ENCODE peak calls at places on chromosomes 3 and 15, in ten cellular contexts. N is COR-L47; D is activated naive CD8-positive, alpha-beta T cell treated with anti-CD3 and anti-CD28 coated beads, Interleukin-2, amount 50 U/mL, for 24 hours; C is AG04450; U is NCI-H774; L is Kasumi-1; Z is activated CD8-positive, alpha-beta memory T cell treated with anti-CD3 and anti-CD28 coated beads, Interleukin-2, amount 10 ng/mL, durations not matched to agents 7 days and 5 days; H is mucosa of gallbladder; R is omental fat pad; F is EL. E is an unnamed sample.

GRCh38 chr3:127395663-127396320 is 107.9 kb upstream of the PRR20G start:
- DNase-seq in C (no peak), U (no peak), H (no peak), N (no peak), D (no peak), L (no peak), F (no peak), Z (no peak), R (no peak), E (no peak)

GRCh38 chr3:14150491-14151230 is 25.8 kb downstream of the TMEM43 start:
- DNase-seq in F (peak), N (no peak), Z (peak), R (no peak), H (no peak), L (no peak), C (no peak), U (no peak), D (no peak), E (no peak)

GRCh38 chr3:63179862-63180522 is 98.1 kb upstream of the SYNPR start:
- DNase-seq in D (no peak), H (no peak), N (no peak), F (no peak), U (no peak), L (no peak), Z (no peak), C (no peak), R (no peak), E (no peak)

GRCh38 chr3:134312873-134313838 is 61.1 kb downstream of the AMOTL2 start:
- DNase-seq in Z (peak), H (peak), U (no peak), R (no peak), F (peak), D (no peak), L (peak), N (no peak), C (no peak), E (no peak)

GRCh38 chr3:129705274-129705673 is 98.8 kb upstream of the PLXND1 start:
- DNase-seq in L (no peak), R (no peak), C (no peak), U (no peak), H (no peak), N (no peak), F (no peak), Z (no peak), D (no peak), E (no peak)

GRCh38 chr3:4722103-4722502 is 229.0 kb downstream of the ITPR1 start:
- DNase-seq in C (no peak), H (peak), N (no peak), L (peak), Z (peak), D (peak), R (no peak), U (no peak), F (peak), E (peak)

GRCh38 chr3:69058180-69058946 is 6.2 kb upstream of the TMF1 start:
- DNase-seq in U (no peak), D (no peak), R (no peak), H (no peak), C (no peak), Z (peak), L (peak), N (no peak), F (no peak), E (no peak)

GRCh38 chr15:58908550-58909309 is 24.7 kb downstream of the SLTM start:
- DNase-seq in H (no peak), N (no peak), L (no peak), R (no peak), Z (no peak), C (no peak), U (no peak), F (no peak), D (no peak), E (no peak)

GRCh38 chr3:192482391-192482790 is 244.9 kb downstream of the FGF12 start:
- DNase-seq in N (no peak), C (no peak), Z (no peak), F (no peak), H (no peak), R (no peak), L (no peak), D (no peak), U (no peak), E (no peak)

GRCh38 chr3:183253364-183253960 is 409 bp downstream of the B3GNT5 start:
- DNase-seq in H (peak), U (peak), F (peak), L (no peak), C (peak), N (peak), Z (no peak), D (peak), R (no peak), E (no peak)

GRCh38 chr3:153137626-153138025 is 24.4 kb upstream of the RAP2B start:
- DNase-seq in H (no peak), F (no peak), U (no peak), R (no peak), Z (no peak), C (no peak), L (no peak), D (no peak), N (no peak), E (no peak)

GRCh38 chr15:57671636-57672035 is 34.9 kb upstream of the POLR2M start:
- DNase-seq in D (no peak), C (no peak), F (no peak), N (no peak), L (no peak), Z (no peak), R (no peak), H (no peak), U (no peak), E (no peak)

GRCh38 chr3:113431811-113432210 is 9.5 kb downstream of the CFAP44 start:
- DNase-seq in F (peak), D (no peak), C (no peak), H (no peak), Z (no peak), R (no peak), L (no peak), N (no peak), U (no peak), E (no peak)

GRCh38 chr3:17310983-17311382 is 426.2 kb downstream of the PLCL2 start:
- DNase-seq in R (no peak), L (no peak), C (no peak), U (no peak), D (no peak), Z (no peak), F (no peak), H (no peak), N (no peak), E (no peak)

GRCh38 chr15:56772868-56773639 is 39.7 kb upstream of the ZNF280D start:
- DNase-seq in H (peak), R (no peak), D (no peak), Z (no peak), C (no peak), N (no peak), U (peak), L (no peak), F (peak), E (no peak)

GRCh38 chr3:77296527-77296926 is 256.6 kb downstream of the ROBO2 start:
- DNase-seq in R (no peak), D (no peak), U (no peak), Z (no peak), L (no peak), F (no peak), H (no peak), C (no peak), N (no peak), E (no peak)

GRCh38 chr15:67062365-67062985 is 2.9 kb upstream of the SMAD3 start:
- DNase-seq in L (no peak), H (no peak), Z (no peak), U (no peak), C (no peak), N (no peak), D (no peak), R (no peak), F (no peak), E (no peak)

GRCh38 chr3:60743631-60744164 is 507.6 kb downstream of the FHIT start:
- DNase-seq in C (no peak), N (peak), H (no peak), D (no peak), L (peak), F (no peak), R (no peak), Z (no peak), U (peak), E (no peak)

GRCh38 chr3:127220497-127220896 is 27.6 kb downstream of the PRR23E start:
- DNase-seq in L (no peak), N (no peak), R (no peak), D (no peak), Z (no peak), F (no peak), U (no peak), C (no peak), H (no peak), E (no peak)

GRCh38 chr15:72591361-72591760 is 63.1 kb upstream of the GOLGA6B start:
- DNase-seq in Z (no peak), D (no peak), N (no peak), F (peak), R (no peak), H (no peak), U (no peak), L (no peak), C (peak), E (no peak)

GRCh38 chr3:136899622-136900158 is 37.7 kb downstream of the NCK1 start:
- DNase-seq in H (no peak), F (no peak), D (no peak), Z (no peak), C (no peak), R (no peak), U (no peak), N (no peak), L (no peak), E (no peak)

GRCh38 chr3:158839966-158840365 is 38.1 kb downstream of the MFSD1 start:
- DNase-seq in N (no peak), C (no peak), L (no peak), Z (no peak), D (no peak), H (no peak), R (no peak), F (no peak), U (no peak), E (no peak)

GRCh38 chr3:138042043-138042442 is 32.1 kb downstream of the CLDN18 start:
- DNase-seq in R (no peak), H (no peak), U (no peak), C (peak), L (no peak), D (no peak), F (peak), N (no peak), Z (no peak), E (peak)

GRCh38 chr3:29668728-29669127 is 387.9 kb downstream of the RBMS3 start:
- DNase-seq in D (no peak), U (no peak), H (no peak), C (no peak), N (no peak), F (no peak), Z (no peak), R (no peak), L (no peak), E (no peak)

GRCh38 chr3:21041621-21042020 is 709.4 kb downstream of the ZNF385D start:
- DNase-seq in N (no peak), H (no peak), F (no peak), R (no peak), D (no peak), Z (no peak), U (no peak), L (no peak), C (no peak), E (no peak)

GRCh38 chr15:33678606-33679005 is 289.7 kb upstream of the CHRM5 start:
- DNase-seq in R (no peak), D (no peak), H (no peak), U (no peak), Z (no peak), F (no peak), N (no peak), L (no peak), C (no peak), E (no peak)

GRCh38 chr15:70195808-70196304 is 98.1 kb upstream of the TLE3 start:
- DNase-seq in H (peak), N (no peak), L (no peak), R (no peak), C (peak), D (no peak), Z (no peak), F (peak), U (no peak), E (peak)

GRCh38 chr15:40344631-40345120 is 3.9 kb upstream of the CCDC9B start:
- DNase-seq in L (peak), H (no peak), U (peak), R (no peak), Z (peak), D (peak), F (peak), C (no peak), N (peak), E (no peak)

GRCh38 chr15:48996276-48996675 is 32.6 kb upstream of the SHC4 start:
- DNase-seq in Z (no peak), R (no peak), L (no peak), D (no peak), C (no peak), U (no peak), N (no peak), F (peak), H (no peak), E (no peak)

GRCh38 chr3:108391917-108392585 is 95.7 kb downstream of the HHLA2 start:
- DNase-seq in D (no peak), Z (no peak), F (peak), U (no peak), N (no peak), C (no peak), L (no peak), H (no peak), R (no peak), E (peak)

GRCh38 chr3:48416091-48416505 is 13.8 kb downstream of the PLXNB1 start:
- DNase-seq in H (no peak), Z (no peak), U (no peak), N (no peak), F (no peak), L (no peak), R (no peak), D (no peak), C (no peak), E (no peak)

GRCh38 chr15:68187559-68187958 is 17.6 kb downstream of the CALML4 start:
- DNase-seq in N (peak), F (peak), R (no peak), D (no peak), L (no peak), H (peak), U (no peak), Z (no peak), C (peak), E (no peak)

E was measured in HS-5.